ENCODE peak calls at places on chromosomes 13 and 19, in eight cellular contexts. A, J, T, O, Y, I, V and D are unnamed samples. For H3K27me3, the result is how much of the 10 kb centered on the place peaks cover.

GRCh38 chr19:2488942-2489731 is 13.2 kb downstream of the GADD45B start:
- DNase-seq in V (no peak), O (peak), A (peak), I (no peak), J (peak), T (no peak), Y (no peak), D (peak)

GRCh38 chr19:57512845-57513244 is 13.1 kb downstream of the ZNF773 start:
- DNase-seq in I (peak), T (no peak), J (peak), O (no peak), V (no peak), A (no peak), Y (no peak), D (no peak)

GRCh38 chr13:42525035-42525504 is 48.9 kb upstream of the TNFSF11 start:
- DNase-seq in A (no peak), J (no peak), V (peak), Y (no peak), T (no peak), I (no peak), O (no peak), D (no peak)

GRCh38 chr19:32866564-32867265 is 2.9 kb downstream of the SLC7A9 start:
- DNase-seq in O (no peak), V (no peak), A (no peak), Y (no peak), T (no peak), J (peak), I (no peak), D (peak)

GRCh38 chr19:38145627-38146026 is 78.4 kb downstream of the DPF1 start:
- DNase-seq in V (no peak), I (no peak), A (no peak), T (peak), O (no peak), Y (no peak), J (no peak), D (no peak)

GRCh38 chr19:43316591-43317319 is 36.7 kb upstream of the CD177 start:
- DNase-seq in A (no peak), Y (no peak), V (no peak), J (peak), T (no peak), O (no peak), I (peak), D (peak)

GRCh38 chr19:17703823-17704463 is 15.3 kb upstream of the MAP1S start:
- DNase-seq in O (peak), A (peak), I (peak), T (peak), J (peak), V (no peak), Y (peak), D (peak)

GRCh38 chr13:40306817-40307216 is 359.6 kb downstream of the FOXO1 start:
- DNase-seq in T (no peak), Y (no peak), V (no peak), J (no peak), A (no peak), O (no peak), I (no peak), D (no peak)

GRCh38 chr13:109496216-109496615 is 290.2 kb downstream of the IRS2 start:
- DNase-seq in T (no peak), I (no peak), Y (no peak), V (no peak), O (no peak), A (no peak), J (no peak), D (no peak)

GRCh38 chr19:1237027-1237659 is 662 bp downstream of the CBARP start:
- DNase-seq in V (no peak), A (no peak), O (peak), Y (no peak), T (no peak), I (no peak), J (no peak), D (peak)

GRCh38 chr13:69654392-69654791 is 453.2 kb upstream of the ATXN8OS start:
- DNase-seq in O (no peak), A (no peak), I (no peak), T (no peak), Y (no peak), V (no peak), J (no peak), D (no peak)

GRCh38 chr19:19165396-19165795 is 4.7 kb downstream of the MEF2B start:
- DNase-seq in A (no peak), V (no peak), T (no peak), J (no peak), Y (no peak), O (no peak), I (no peak), D (no peak)

GRCh38 chr13:35475131-35475959 is 1.1 kb downstream of the MAB21L1 start:
- DNase-seq in Y (no peak), O (peak), J (peak), A (peak), T (peak), V (no peak), I (peak), D (peak)
- H3K27me3 ChIP-seq in Y (half or more), O (under half), J (under half), A (under half), T (under half), V (under half), I (half or more), D (half or more)

GRCh38 chr19:41911889-41912731 is 16.1 kb downstream of the ERFL start:
- DNase-seq in Y (peak), J (no peak), I (no peak), O (no peak), A (no peak), T (no peak), V (no peak), D (peak)
- H3K27me3 ChIP-seq in Y (under half), J (under half), I (half or more), O (under half), A (half or more), T (under half), V (under half), D (half or more)

GRCh38 chr19:29526730-29527499 is 1.1 kb downstream of the VSTM2B start:
- DNase-seq in A (no peak), I (no peak), J (peak), V (no peak), Y (no peak), T (no peak), O (peak), D (peak)

GRCh38 chr19:29527500-29528328 is 1.9 kb downstream of the VSTM2B start:
- DNase-seq in V (no peak), O (peak), J (no peak), I (no peak), Y (no peak), A (no peak), T (no peak), D (peak)

GRCh38 chr19:29530549-29531457 is 5.0 kb downstream of the VSTM2B start:
- DNase-seq in T (no peak), V (no peak), I (no peak), A (no peak), Y (no peak), J (peak), O (peak), D (peak)

GRCh38 chr19:29528350-29528945 is 2.7 kb downstream of the VSTM2B start:
- DNase-seq in Y (peak), O (peak), I (peak), T (peak), J (peak), V (no peak), A (peak), D (peak)

GRCh38 chr19:29528946-29529645 is 3.3 kb downstream of the VSTM2B start:
- DNase-seq in T (no peak), I (no peak), J (peak), Y (no peak), V (no peak), A (no peak), O (peak), D (peak)
- H3K27me3 ChIP-seq in T (under half), I (half or more), J (under half), Y (under half), V (under half), A (half or more), O (under half), D (half or more)

DNA sequence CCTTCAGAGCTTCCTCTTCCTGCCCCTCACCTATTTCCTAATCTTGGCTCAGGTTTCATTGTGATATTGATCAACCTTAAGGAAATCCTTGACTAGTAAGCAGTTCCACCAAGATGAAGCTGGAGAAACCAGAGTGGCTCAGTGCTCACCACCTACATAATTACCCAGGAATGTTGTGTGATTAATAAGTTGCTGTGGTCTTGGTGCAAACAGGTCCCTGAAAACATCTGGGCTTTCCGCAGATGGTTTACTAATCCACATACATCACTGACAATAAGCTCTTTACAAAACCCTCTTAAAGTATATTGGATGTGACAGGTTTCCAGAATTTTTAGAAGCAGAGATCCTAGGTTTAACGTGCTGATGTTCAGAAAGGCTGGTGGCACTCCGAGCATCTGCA is 8.6 kb upstream of the SERP2 start:
- DNase-seq in V (no peak), O (no peak), I (peak), Y (no peak), T (no peak), J (peak), A (no peak), D (no peak)
- H3K27me3 ChIP-seq in V (under half), O (under half), I (under half), Y (under half), T (under half), J (under half), A (under half), D (under half)

GRCh38 chr13:93752506-93752905 is 525.9 kb downstream of the GPC6 start:
- DNase-seq in A (peak), J (no peak), O (no peak), Y (no peak), T (no peak), I (no peak), V (no peak), D (no peak)
- H3K27me3 ChIP-seq in A (under half), J (under half), O (under half), Y (under half), T (under half), I (under half), V (under half), D (under half)

DNA sequence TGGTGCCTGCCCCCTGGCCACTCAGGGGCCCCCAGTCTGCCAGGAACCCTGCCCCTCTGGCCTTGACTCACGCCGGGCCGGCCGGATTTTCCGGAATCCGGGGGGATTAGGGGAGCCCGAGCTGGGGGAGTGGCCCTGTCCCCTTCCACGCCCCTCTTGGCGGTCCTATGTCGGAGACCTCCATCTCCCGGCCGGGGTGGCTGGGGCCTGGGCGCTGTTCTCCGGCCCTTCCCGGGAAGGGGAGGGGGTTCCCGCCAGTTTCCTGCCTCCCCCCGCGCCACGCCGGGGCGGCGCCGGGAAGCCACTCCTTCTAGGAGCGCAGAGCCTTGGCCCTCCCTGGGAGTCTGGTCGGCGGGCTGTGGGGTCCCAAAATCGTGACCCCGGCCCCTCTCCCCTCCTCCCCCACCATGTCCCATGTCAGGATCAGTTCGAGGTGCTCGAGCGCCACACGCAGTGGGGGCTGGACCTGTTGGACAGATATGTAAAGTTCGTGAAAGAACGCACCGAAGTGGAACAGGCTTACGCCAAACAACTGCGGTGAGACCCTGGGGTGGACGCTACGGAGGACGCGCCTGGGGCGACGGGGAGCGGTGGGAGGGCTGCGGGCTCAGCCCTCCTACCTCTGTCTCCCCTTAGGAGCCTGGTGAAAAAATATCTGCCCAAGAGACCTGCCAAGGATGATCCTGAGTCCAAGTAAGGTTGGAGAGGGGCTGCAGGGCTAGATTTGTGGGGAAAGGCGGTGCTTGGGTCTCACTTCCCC is 1.3 kb downstream of the TRIP10 start:
- DNase-seq in I (peak), T (peak), Y (no peak), V (peak), J (peak), A (peak), O (peak), D (peak)
- H3K27me3 ChIP-seq in I (under half), T (under half), Y (under half), V (under half), J (under half), A (under half), O (under half), D (under half)

GRCh38 chr19:29529646-29530548 is 4.1 kb downstream of the VSTM2B start:
- DNase-seq in V (no peak), I (no peak), J (peak), O (peak), A (no peak), T (no peak), Y (no peak), D (peak)
- H3K27me3 ChIP-seq in V (under half), I (half or more), J (under half), O (under half), A (half or more), T (under half), Y (under half), D (half or more)